ENCODE peak calls at places on chromosomes 16 and 17, in six cellular contexts. I is A549, D is GM12878, H is HepG2, N is IMR-90, S is K562. P is an unnamed sample.
A peak's percentile ranks its signal among the peaks of the same experiment; 100 is the strongest.

GRCh38 chr17:21126645-21127507 is at the start of gene DHRS7B:
- DNase-seq in I (peak; percentile 97), D (peak; percentile 95), H (peak; percentile 95), N (peak; percentile 88), S (peak; percentile 98), P (peak; percentile 98)

GRCh38 chr17:31875081-31875480 is 16.0 kb upstream of the COPRS start:
- DNase-seq in I (no peak), D (no peak), H (no peak), N (no peak), S (no peak), P (no peak)

GRCh38 chr17:56815711-56816110 is 18.0 kb downstream of the C17orf67 start:
- DNase-seq in I (no peak), D (no peak), H (no peak), N (peak; percentile 90), S (no peak), P (no peak)

GRCh38 chr16:11395008-11395948 is 50.0 kb downstream of the RMI2 start:
- DNase-seq in I (no peak), D (no peak), H (peak; percentile 37), N (no peak), S (no peak), P (no peak)

GRCh38 chr17:36975922-36976515 is 27.3 kb downstream of the AATF start:
- DNase-seq in I (no peak), D (no peak), H (no peak), N (no peak), S (no peak), P (no peak)

GRCh38 chr16:4679854-4680636 is 13.3 kb upstream of the NUDT16L1 start:
- DNase-seq in I (no peak), D (no peak), H (no peak), N (peak; percentile 67), S (no peak), P (no peak)

GRCh38 chr17:78933959-78934568 is 8.9 kb upstream of the TIMP2 start:
- DNase-seq in I (peak; percentile 94), D (no peak), H (peak; percentile 77), N (peak; percentile 100), S (no peak), P (no peak)

GRCh38 chr17:7281074-7281952 is at the start of gene SLC2A4:
- DNase-seq in I (peak; percentile 98), D (peak; percentile 41), H (peak; percentile 95), N (peak; percentile 90), S (peak; percentile 96), P (peak; percentile 96)

GRCh38 chr17:82149401-82150099 is 51.5 kb upstream of the FASN start:
- DNase-seq in I (no peak), D (no peak), H (no peak), N (no peak), S (no peak), P (no peak)

GRCh38 chr17:46935658-46936266 is 12.8 kb downstream of the GOSR2 start:
- DNase-seq in I (no peak), D (no peak), H (no peak), N (no peak), S (peak; percentile 64), P (no peak)

GRCh38 chr17:66203274-66204015 is 11.5 kb upstream of the CEP112 start:
- DNase-seq in I (no peak), D (no peak), H (peak; percentile 35), N (no peak), S (no peak), P (no peak)

GRCh38 chr16:69089091-69089912 is 16.2 kb upstream of the HAS3 start:
- DNase-seq in I (peak; percentile 35), D (peak; percentile 21), H (peak; percentile 72), N (peak; percentile 53), S (peak; percentile 68), P (no peak)

GRCh38 chr16:55179858-55180585 is 144.0 kb upstream of the IRX6 start:
- DNase-seq in I (no peak), D (no peak), H (no peak), N (no peak), S (no peak), P (no peak)

GRCh38 chr16:11621920-11622651 is 35.4 kb upstream of the LITAF start:
- DNase-seq in I (no peak), D (no peak), H (no peak), N (no peak), S (no peak), P (no peak)

GRCh38 chr16:50202926-50203624 is 50.0 kb downstream of the TENT4B start:
- DNase-seq in I (peak; percentile 81), D (no peak), H (peak; percentile 92), N (peak; percentile 93), S (no peak), P (no peak)

GRCh38 chr16:58820359-58820758 is 86.2 kb upstream of the GOT2 start:
- DNase-seq in I (no peak), D (no peak), H (no peak), N (no peak), S (no peak), P (no peak)

GRCh38 chr17:44220211-44221071 is 966 bp upstream of the UBTF start:
- DNase-seq in I (peak; percentile 64), D (no peak), H (no peak), N (peak; percentile 44), S (peak; percentile 82), P (no peak)

GRCh38 chr16:30615358-30616076 is 5.3 kb upstream of the ZNF689 start:
- DNase-seq in I (peak; percentile 84), D (no peak), H (peak; percentile 76), N (peak; percentile 8), S (peak; percentile 37), P (peak; percentile 100)

GRCh38 chr17:48426019-48426418 is 4.0 kb downstream of the SKAP1 start:
- DNase-seq in I (no peak), D (no peak), H (no peak), N (no peak), S (no peak), P (no peak)

GRCh38 chr17:57649731-57650484 is 95.2 kb downstream of the CCDC182 start:
- DNase-seq in I (peak; percentile 72), D (no peak), H (no peak), N (peak; percentile 66), S (no peak), P (peak; percentile 55)

GRCh38 chr16:2415085-2415484 is 14.2 kb upstream of the CCNF start:
- DNase-seq in I (no peak), D (no peak), H (no peak), N (no peak), S (no peak), P (no peak)

GRCh38 chr16:65071371-65072311 is 50.2 kb downstream of the CDH11 start:
- DNase-seq in I (no peak), D (no peak), H (no peak), N (peak; percentile 64), S (no peak), P (no peak)

GRCh38 chr17:3788200-3788599 is 12.8 kb downstream of the ITGAE start:
- DNase-seq in I (no peak), D (no peak), H (no peak), N (no peak), S (no peak), P (no peak)

GRCh38 chr17:35742496-35742895 is 10.5 kb downstream of the GAS2L2 start:
- DNase-seq in I (no peak), D (no peak), H (no peak), N (no peak), S (no peak), P (no peak)

GRCh38 chr17:60600490-60601431 is 768 bp downstream of the PPM1D start:
- DNase-seq in I (peak; percentile 89), D (peak; percentile 25), H (peak; percentile 85), N (peak; percentile 85), S (peak; percentile 57), P (no peak)

GRCh38 chr17:39752241-39752831 is 14.6 kb downstream of the GRB7 start:
- DNase-seq in I (no peak), D (no peak), H (no peak), N (no peak), S (no peak), P (no peak)
- TF ChIP-seq USF2 in I (no peak), D (no peak), H (no peak), N (no peak), S (no peak), P (no peak)

DNA sequence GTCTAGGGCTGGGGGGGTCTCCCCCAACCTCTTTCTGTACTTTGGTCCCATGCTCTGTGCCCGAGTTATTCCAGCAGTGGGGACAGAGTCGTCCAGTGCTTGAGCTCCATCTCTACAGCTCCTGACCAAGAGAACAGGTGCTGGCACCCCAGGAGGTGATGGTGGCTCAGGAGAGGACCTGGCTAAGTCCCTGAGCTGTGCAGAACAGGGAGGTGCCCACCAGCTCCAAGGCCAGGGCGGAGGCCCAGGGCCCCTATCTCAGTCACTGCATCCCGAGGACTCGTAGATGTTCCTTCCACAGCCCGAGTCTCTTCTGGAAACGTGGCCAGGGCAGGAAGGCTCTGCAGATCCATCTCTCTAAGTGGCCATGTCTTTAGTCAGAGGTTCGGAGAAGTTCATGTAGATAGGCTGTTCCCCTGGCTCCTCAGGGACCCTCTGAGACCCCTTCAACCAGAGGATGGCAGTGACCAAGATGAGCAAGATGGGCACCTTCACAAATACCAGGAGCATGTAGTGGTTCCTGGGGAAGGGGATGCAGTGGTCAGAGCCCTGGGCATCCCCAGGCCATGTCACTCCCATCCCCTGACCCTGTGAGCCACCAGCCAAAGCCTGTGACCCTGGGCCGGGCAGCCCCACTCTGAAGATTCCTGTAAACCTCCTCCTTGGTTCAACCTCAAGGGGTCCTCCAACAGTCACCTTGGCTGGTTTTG is 8.7 kb downstream of the CD300LB start:
- DNase-seq in I (no peak), D (no peak), H (no peak), N (no peak), S (no peak), P (no peak)
- H3K4me1 ChIP-seq in I (no peaks in the 10 kb centered on the region), D (peaks cover 10% of the 10 kb centered on the region), H (peaks cover 11% of the 10 kb centered on the region), N (no peaks in the 10 kb centered on the region), S (no peaks in the 10 kb centered on the region), P (no peaks in the 10 kb centered on the region)

GRCh38 chr17:28216032-28216431 is 103.0 kb upstream of the TMEM97 start:
- DNase-seq in I (no peak), D (no peak), H (no peak), N (no peak), S (no peak), P (no peak)
- TF ChIP-seq USF2 in I (no peak), D (no peak), H (no peak), N (no peak), S (no peak), P (no peak)

DNA sequence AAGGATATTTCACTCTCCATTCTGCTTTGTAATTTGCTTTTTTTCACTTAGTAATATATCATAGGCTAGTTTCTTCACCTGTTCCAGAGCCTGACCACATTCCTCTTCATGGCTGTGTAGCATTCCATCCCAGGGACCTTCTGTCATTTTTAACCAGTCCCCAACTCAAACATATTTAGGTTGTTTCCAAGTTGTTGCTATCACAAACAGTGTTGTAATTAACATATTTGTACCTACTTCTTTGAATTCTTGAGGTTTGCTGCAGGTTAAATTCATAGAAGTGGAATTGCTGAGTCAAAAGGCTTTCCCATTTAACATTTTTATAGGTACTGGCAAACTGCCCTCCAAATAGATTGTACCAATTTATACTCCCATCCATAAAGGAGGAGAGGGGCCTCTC is 65.1 kb upstream of the MED9 start:
- DNase-seq in I (no peak), D (no peak), H (no peak), N (no peak), S (no peak), P (no peak)
- H3K4me1 ChIP-seq in I (peaks cover 16% of the 10 kb centered on the region), D (no peaks in the 10 kb centered on the region), H (peaks cover 38% of the 10 kb centered on the region), N (peaks cover 20% of the 10 kb centered on the region), S (peaks cover 5% of the 10 kb centered on the region), P (no peaks in the 10 kb centered on the region)

P was measured in H1.